ENCODE peak calls at places on chromosomes 16 and 17, in seven cellular contexts. J, E, T, V, S, B and P are unnamed samples.

GRCh38 chr17:70563301-70563820 is 394.0 kb downstream of the KCNJ2 start:
- DNase-seq in E (no peak), T (no peak), S (no peak), B (no peak), V (peak), J (peak), P (no peak)

GRCh38 chr17:27471321-27472269 is 15.3 kb downstream of the KSR1 start:
- DNase-seq in T (no peak), J (no peak), B (no peak), E (no peak), V (no peak), S (peak), P (no peak)

GRCh38 chr16:49757744-49758069 is 98.2 kb downstream of the ZNF423 start:
- DNase-seq in E (no peak), V (no peak), J (no peak), S (no peak), B (no peak), T (no peak), P (peak)

GRCh38 chr17:76561332-76561731 is 21.5 kb downstream of the PRCD start:
- DNase-seq in T (no peak), S (no peak), V (no peak), E (no peak), B (no peak), J (peak), P (no peak)

GRCh38 chr16:89325861-89326471 is 108.5 kb downstream of the ZNF778 start:
- DNase-seq in T (peak), V (peak), J (peak), E (no peak), S (no peak), B (peak), P (peak)

GRCh38 chr17:38415250-38416194 is 12.7 kb upstream of the ARHGAP23 start:
- DNase-seq in S (no peak), J (no peak), T (no peak), E (no peak), B (peak), V (no peak), P (peak)

GRCh38 chr16:89729863-89730574 is 8.7 kb downstream of the ZNF276 start:
- DNase-seq in T (no peak), S (no peak), B (no peak), J (no peak), E (no peak), V (no peak), P (peak)

GRCh38 chr17:9268546-9268945 is 247.2 kb downstream of the NTN1 start:
- DNase-seq in J (no peak), V (no peak), T (no peak), E (no peak), B (no peak), S (no peak), P (no peak)

GRCh38 chr16:87206646-87207451 is 110.3 kb downstream of the C16orf95 start:
- DNase-seq in J (no peak), E (no peak), V (no peak), B (no peak), S (no peak), T (no peak), P (no peak)

GRCh38 chr17:51351890-51352289 is 91.5 kb downstream of the UTP18 start:
- DNase-seq in J (no peak), E (no peak), V (no peak), B (no peak), S (no peak), T (no peak), P (no peak)

GRCh38 chr17:65850486-65850885 is 289.0 kb upstream of the AXIN2 start:
- DNase-seq in T (no peak), E (no peak), S (no peak), J (no peak), B (no peak), V (no peak), P (no peak)

GRCh38 chr17:21573961-21574610 is 118.2 kb upstream of the KCNJ18 start:
- DNase-seq in V (peak), J (no peak), B (peak), T (no peak), S (peak), E (no peak), P (no peak)

GRCh38 chr16:69432069-69432468 is 7.7 kb downstream of the CYB5B start:
- DNase-seq in J (no peak), V (no peak), B (no peak), T (no peak), E (no peak), S (no peak), P (no peak)

GRCh38 chr17:17314501-17315071 is 11.4 kb downstream of the NT5M start:
- DNase-seq in J (no peak), V (no peak), B (peak), E (no peak), S (no peak), T (no peak), P (no peak)

GRCh38 chr17:63082273-63082861 is 116.3 kb downstream of the TANC2 start:
- DNase-seq in J (no peak), E (no peak), V (no peak), S (no peak), T (peak), B (no peak), P (no peak)

GRCh38 chr17:6591599-6592158 is 35.3 kb upstream of the PITPNM3 start:
- DNase-seq in S (no peak), T (no peak), B (no peak), E (no peak), J (no peak), V (no peak), P (no peak)

GRCh38 chr16:14369734-14370598 is 260.1 kb downstream of the PARN start:
- DNase-seq in S (no peak), T (no peak), J (no peak), B (no peak), V (peak), E (no peak), P (no peak)

GRCh38 chr17:57900991-57901743 is 51.3 kb upstream of the MRPS23 start:
- DNase-seq in J (no peak), S (no peak), E (no peak), B (peak), V (no peak), T (no peak), P (no peak)